ENCODE peak calls at places on chromosomes 2 and 18, in seven cellular contexts. I is A172; O is RKO; L is activated naive CD8-positive, alpha-beta T cell treated with anti-CD3 and anti-CD28 coated beads, Interleukin-2, amount 10 ng/mL, durations not matched to agents 7 days and 5 days; J is tibial artery; P is activated CD4-positive, alpha-beta T cell treated with anti-CD3 and anti-CD28 coated beads, Interleukin-2, amount 10 ng/mL, durations not matched to agents 7 days and 5 days; C is neural progenitor cell. H is an unnamed sample.

GRCh38 chr18:74551936-74552555 is 17.7 kb downstream of the CNDP1 start:
- DNase-seq in P (peak), J (peak), L (peak), I (peak), C (peak), O (peak), H (peak)

GRCh38 chr2:237581751-237582746 is 8.5 kb downstream of the RAB17 start:
- DNase-seq in I (peak), P (peak), C (peak), L (peak), O (no peak), J (peak), H (peak)

GRCh38 chr2:236997086-236997485 is 88.6 kb upstream of the COPS8 start:
- DNase-seq in J (no peak), O (no peak), I (peak), C (no peak), L (no peak), P (no peak), H (no peak)

GRCh38 chr2:99762714-99763113 is 272.9 kb upstream of the REV1 start:
- DNase-seq in C (no peak), L (no peak), I (no peak), P (no peak), J (no peak), O (no peak), H (no peak)

GRCh38 chr2:136375017-136375901 is 257.3 kb upstream of the CXCR4 start:
- DNase-seq in O (no peak), P (peak), J (no peak), C (no peak), L (no peak), I (no peak), H (no peak)

GRCh38 chr2:231399853-231400667 is 4.5 kb downstream of the B3GNT7 start:
- DNase-seq in L (no peak), C (no peak), O (no peak), I (no peak), J (no peak), P (no peak), H (no peak)

GRCh38 chr2:11370377-11371098 is 26.1 kb upstream of the ROCK2 start:
- DNase-seq in O (no peak), J (no peak), C (no peak), P (no peak), L (no peak), I (peak), H (no peak)

GRCh38 chr2:241926541-241927311 is 57.2 kb downstream of the RTP5 start:
- DNase-seq in J (no peak), L (peak), I (no peak), P (no peak), C (no peak), O (no peak), H (no peak)

GRCh38 chr2:118539290-118539689 is 308.2 kb downstream of the EN1 start:
- DNase-seq in P (no peak), C (peak), L (no peak), O (peak), J (no peak), I (peak), H (no peak)

GRCh38 chr18:79953921-79954651 is 2.6 kb upstream of the SLC66A2 start:
- DNase-seq in L (peak), O (peak), I (no peak), C (no peak), J (peak), P (no peak), H (no peak)

GRCh38 chr2:217314021-217314460 is 454.2 kb upstream of the TNP1 start:
- DNase-seq in I (no peak), J (no peak), L (no peak), O (no peak), C (no peak), P (no peak), H (no peak)

GRCh38 chr2:26612522-26613240 is 28.5 kb downstream of the CIB4 start:
- DNase-seq in J (peak), P (no peak), O (no peak), L (no peak), C (no peak), I (no peak), H (peak)

GRCh38 chr2:9378433-9379371 is 44.6 kb downstream of the ITGB1BP1 start:
- DNase-seq in O (peak), L (no peak), J (peak), C (no peak), I (peak), P (no peak), H (peak)

GRCh38 chr18:77461062-77461693 is 211.5 kb downstream of the GALR1 start:
- DNase-seq in I (no peak), P (no peak), O (no peak), L (no peak), C (no peak), J (no peak), H (no peak)

GRCh38 chr18:23422751-23423418 is 30.2 kb upstream of the RIOK3 start:
- DNase-seq in C (no peak), J (no peak), L (no peak), P (no peak), I (peak), O (peak), H (peak)

GRCh38 chr2:28926837-28927236 is 32.4 kb downstream of the WDR43 start:
- DNase-seq in P (no peak), I (no peak), L (no peak), C (no peak), J (no peak), O (no peak), H (no peak)

GRCh38 chr2:38064805-38065501 is 11.0 kb downstream of the CYP1B1 start:
- DNase-seq in O (no peak), P (no peak), C (no peak), I (no peak), J (no peak), L (no peak), H (no peak)

GRCh38 chr2:186129767-186130581 is 356.1 kb upstream of the ZC3H15 start:
- DNase-seq in L (no peak), C (no peak), O (peak), I (peak), P (no peak), J (no peak), H (no peak)

GRCh38 chr2:189116059-189116458 is 63.5 kb downstream of the COL5A2 start:
- DNase-seq in L (no peak), O (no peak), P (no peak), I (no peak), J (no peak), C (no peak), H (no peak)

GRCh38 chr2:6423944-6424343 is 441.8 kb downstream of the CMPK2 start:
- DNase-seq in P (no peak), I (no peak), O (no peak), J (no peak), L (no peak), C (no peak), H (no peak)

GRCh38 chr2:88016086-88016947 is at the start of gene RNU2-63P:
- DNase-seq in J (peak), O (peak), P (peak), C (peak), L (peak), I (peak), H (no peak)

GRCh38 chr2:6264198-6264597 is 572.0 kb downstream of the SOX11 start:
- DNase-seq in J (no peak), L (no peak), C (no peak), O (no peak), I (no peak), P (no peak), H (no peak)

GRCh38 chr2:150421252-150421651 is 66.2 kb downstream of the RND3 start:
- DNase-seq in O (no peak), P (no peak), C (no peak), I (no peak), J (no peak), L (no peak), H (no peak)

GRCh38 chr2:153100139-153100538 is 378.4 kb downstream of the RPRM start:
- DNase-seq in L (no peak), I (no peak), C (peak), P (no peak), O (no peak), J (no peak), H (no peak)

GRCh38 chr2:178829299-178829698 is 22.1 kb upstream of the TTN start:
- DNase-seq in O (no peak), P (no peak), C (no peak), I (peak), L (no peak), J (no peak), H (no peak)

GRCh38 chr2:109049022-109049421 is 60.0 kb upstream of the EDAR start:
- DNase-seq in O (no peak), I (no peak), P (no peak), J (no peak), C (no peak), L (no peak), H (no peak)

GRCh38 chr2:25418944-25419677 is 77.4 kb upstream of the DNMT3A start:
- DNase-seq in J (no peak), O (no peak), C (no peak), I (no peak), L (no peak), P (no peak), H (no peak)

GRCh38 chr18:48546411-48546810 is 7.6 kb downstream of the CTIF start:
- DNase-seq in L (no peak), O (no peak), P (no peak), J (peak), I (peak), C (peak), H (no peak)

GRCh38 chr2:28486526-28486925 is 9.3 kb upstream of the PLB1 start:
- DNase-seq in I (no peak), O (no peak), L (no peak), J (no peak), P (no peak), C (no peak), H (no peak)

GRCh38 chr2:191664823-191665222 is 13.1 kb upstream of the NABP1 start:
- DNase-seq in P (no peak), I (no peak), J (no peak), L (no peak), C (no peak), O (no peak), H (no peak)

GRCh38 chr2:98821629-98822135 is 90.8 kb upstream of the MGAT4A start:
- DNase-seq in J (no peak), L (no peak), C (no peak), P (no peak), I (no peak), O (no peak), H (no peak)

GRCh38 chr2:111708478-111708877 is 175.5 kb downstream of the ANAPC1 start:
- DNase-seq in I (peak), C (no peak), J (no peak), L (no peak), O (no peak), P (no peak), H (no peak)

GRCh38 chr2:160353166-160353565 is 140.4 kb downstream of the RBMS1 start:
- DNase-seq in P (peak), O (peak), I (no peak), J (no peak), L (no peak), C (no peak), H (no peak)

GRCh38 chr2:172434821-172435607 is 7.6 kb downstream of the ITGA6 start:
- DNase-seq in I (no peak), P (peak), O (no peak), J (no peak), C (peak), L (no peak), H (no peak)

GRCh38 chr2:234454433-234454832 is 42.4 kb downstream of the ARL4C start:
- DNase-seq in C (no peak), O (no peak), J (no peak), P (peak), I (no peak), L (no peak), H (no peak)

GRCh38 chr2:150567771-150568278 is 80.4 kb upstream of the RND3 start:
- DNase-seq in J (no peak), P (no peak), O (no peak), L (no peak), C (no peak), I (no peak), H (no peak)

GRCh38 chr18:48589797-48590519 is 51.1 kb downstream of the CTIF start:
- DNase-seq in P (no peak), L (no peak), J (peak), O (no peak), I (peak), C (no peak), H (no peak)

GRCh38 chr2:128681351-128681906 is 362.8 kb upstream of the HS6ST1 start:
- DNase-seq in C (no peak), P (no peak), J (no peak), O (no peak), L (no peak), I (no peak), H (peak)

GRCh38 chr2:187453078-187453641 is 5.1 kb upstream of the CALCRL start:
- DNase-seq in I (peak), O (peak), L (no peak), P (no peak), J (no peak), C (peak), H (no peak)

H was measured in right atrium auricular region.